ENCODE peak calls at places on chromosomes 2 and 18, in eight cellular contexts. M is B cell; N is GM04504; O is activated CD4-positive, CD25-positive, alpha-beta regulatory T cell treated with anti-CD3 and anti-CD28 coated beads, Interleukin-2, amount 50 U/mL, for 16 hours; E is activated naive CD8-positive, alpha-beta T cell treated with anti-CD3 and anti-CD28 coated beads for 36 hours; Z is HTR-8/SVneo; T is vagina; F is lower lobe of right lung. H is an unnamed sample.

GRCh38 chr2:54666741-54667639 is 56.5 kb upstream of the EML6 start:
- DNase-seq in N (no peak), M (no peak), E (no peak), F (no peak), T (peak), Z (no peak), O (no peak), H (no peak)

GRCh38 chr2:195026261-195026660 is 630.8 kb upstream of the SLC39A10 start:
- DNase-seq in E (no peak), F (no peak), N (no peak), T (no peak), M (no peak), Z (no peak), O (no peak), H (no peak)

GRCh38 chr2:24456610-24457556 is 34.2 kb upstream of the NCOA1 start:
- DNase-seq in E (peak), N (peak), O (no peak), Z (peak), F (no peak), M (no peak), T (no peak), H (peak)

GRCh38 chr2:158507679-158508078 is 50.9 kb downstream of the PKP4 start:
- DNase-seq in O (no peak), E (no peak), N (no peak), M (no peak), T (no peak), Z (no peak), F (no peak), H (no peak)

GRCh38 chr2:23283653-23284052 is 101.3 kb upstream of the KLHL29 start:
- DNase-seq in O (no peak), E (no peak), T (no peak), N (no peak), F (no peak), M (no peak), Z (peak), H (no peak)

GRCh38 chr2:95297639-95298395 is 670 bp downstream of the KCNIP3 start:
- DNase-seq in E (no peak), M (no peak), O (no peak), F (no peak), N (no peak), T (no peak), Z (no peak), H (no peak)

GRCh38 chr2:155815851-155816250 is 516.7 kb downstream of the NR4A2 start:
- DNase-seq in N (no peak), T (no peak), Z (no peak), E (no peak), M (no peak), O (no peak), F (no peak), H (no peak)

GRCh38 chr2:170421175-170421687 is 243.3 kb downstream of the MYO3B start:
- DNase-seq in O (no peak), E (no peak), F (no peak), Z (no peak), N (no peak), M (no peak), T (no peak), H (no peak)

GRCh38 chr18:31155498-31155897 is 7.2 kb downstream of the DSC1 start:
- DNase-seq in E (no peak), T (no peak), F (no peak), M (no peak), Z (no peak), O (no peak), N (no peak), H (no peak)

GRCh38 chr2:17470855-17471641 is 47.2 kb downstream of the RAD51AP2 start:
- DNase-seq in Z (no peak), M (no peak), N (no peak), T (no peak), F (no peak), E (no peak), O (no peak), H (peak)

GRCh38 chr2:37457401-37457901 is 113.0 kb downstream of the QPCT start:
- DNase-seq in O (no peak), M (no peak), E (no peak), Z (no peak), F (no peak), N (no peak), T (no peak), H (no peak)

GRCh38 chr2:40625849-40626248 is 174.0 kb upstream of the SLC8A1 start:
- DNase-seq in N (peak), M (no peak), E (no peak), T (no peak), O (no peak), F (no peak), Z (no peak), H (peak)

GRCh38 chr2:191352536-191352935 is 107.3 kb downstream of the MYO1B start:
- DNase-seq in Z (peak), O (no peak), M (no peak), F (no peak), T (no peak), E (no peak), N (peak), H (peak)

GRCh38 chr2:42385225-42385624 is 24.2 kb upstream of the COX7A2L start:
- DNase-seq in N (no peak), M (no peak), O (no peak), Z (peak), F (no peak), E (no peak), T (no peak), H (no peak)

GRCh38 chr2:37827911-37828411 is 97.1 kb upstream of the RMDN2 start:
- DNase-seq in O (no peak), M (no peak), N (no peak), T (peak), F (no peak), E (no peak), Z (peak), H (peak)

GRCh38 chr18:48031011-48031480 is 100.6 kb upstream of the SMAD2 start:
- DNase-seq in F (peak), Z (peak), T (no peak), M (no peak), N (peak), E (no peak), O (no peak), H (peak)

GRCh38 chr2:285506-285905 is 2.4 kb downstream of the ALKAL2 start:
- DNase-seq in F (no peak), Z (peak), O (no peak), E (no peak), T (no peak), N (peak), M (no peak), H (peak)

GRCh38 chr18:22197668-22198067 is 28.3 kb downstream of the GATA6 start:
- DNase-seq in T (no peak), E (no peak), M (no peak), O (no peak), N (no peak), Z (no peak), F (no peak), H (no peak)

GRCh38 chr2:136957044-136957443 is 191.7 kb downstream of the THSD7B start:
- DNase-seq in Z (no peak), E (no peak), T (no peak), O (no peak), F (no peak), N (no peak), M (no peak), H (no peak)

GRCh38 chr2:167140767-167141166 is 252.5 kb downstream of the XIRP2 start:
- DNase-seq in O (no peak), F (no peak), M (no peak), E (no peak), Z (peak), N (peak), T (no peak), H (peak)

GRCh38 chr18:79258447-79258846 is 137.3 kb upstream of the NFATC1 start:
- DNase-seq in T (no peak), F (no peak), M (no peak), N (no peak), E (no peak), O (no peak), Z (no peak), H (no peak)

GRCh38 chr2:113240150-113240914 is 38.4 kb downstream of the PAX8 start:
- DNase-seq in O (no peak), E (no peak), N (peak), M (no peak), F (peak), Z (peak), T (no peak), H (peak)

GRCh38 chr2:168782271-168782670 is 20.2 kb upstream of the NOSTRIN start:
- DNase-seq in F (no peak), O (no peak), E (no peak), M (no peak), Z (no peak), T (no peak), N (no peak), H (no peak)

GRCh38 chr2:113122364-113122763 is 5.0 kb upstream of the IL1RN start:
- DNase-seq in T (no peak), M (no peak), F (no peak), O (no peak), E (no peak), N (no peak), Z (no peak), H (no peak)

GRCh38 chr2:119981896-119982295 is 31.0 kb upstream of the EPB41L5 start:
- DNase-seq in N (no peak), O (no peak), E (no peak), T (no peak), F (no peak), Z (no peak), M (no peak), H (no peak)

GRCh38 chr2:120423167-120423943 is 77.4 kb downstream of the INHBB start:
- DNase-seq in N (no peak), T (no peak), Z (no peak), O (no peak), F (no peak), E (no peak), M (no peak), H (no peak)

H was measured in hepatic stellate cell.